ENCODE peak calls at places on chromosomes 5 and 9, in four cellular contexts. One of them, this sample, is unnamed.

GRCh38 chr5:159051431-159052281 is 48.1 kb downstream of the EBF1 start:
- DNase-seq in T-helper 9 cell: no peak
- DNase-seq in hippocampal formation: peak; percentile 2
- DNase-seq in naive B cell: peak; percentile 66
- DNase-seq in this sample: peak; percentile 85

GRCh38 chr9:304519-305185 is 90.0 kb downstream of the DOCK8 start:
- DNase-seq in T-helper 9 cell: no peak
- DNase-seq in hippocampal formation: no peak
- DNase-seq in naive B cell: no peak
- DNase-seq in this sample: no peak

GRCh38 chr9:96612105-96612965 is 7.3 kb downstream of the CDC14B start:
- DNase-seq in T-helper 9 cell: no peak
- DNase-seq in hippocampal formation: peak; percentile 95
- DNase-seq in naive B cell: no peak
- DNase-seq in this sample: peak; percentile 55

GRCh38 chr5:33933723-33934544 is 2.3 kb upstream of the RXFP3 start:
- DNase-seq in T-helper 9 cell: no peak
- DNase-seq in hippocampal formation: no peak
- DNase-seq in naive B cell: no peak
- DNase-seq in this sample: no peak

GRCh38 chr9:76516871-76517270 is 57.9 kb downstream of the GCNT1 start:
- DNase-seq in T-helper 9 cell: no peak
- DNase-seq in hippocampal formation: no peak
- DNase-seq in naive B cell: no peak
- DNase-seq in this sample: no peak

GRCh38 chr9:33159760-33160127 is 7.4 kb downstream of the B4GALT1 start:
- DNase-seq in T-helper 9 cell: peak; percentile 56
- DNase-seq in hippocampal formation: peak; percentile 25
- DNase-seq in naive B cell: peak; percentile 72
- DNase-seq in this sample: no peak

GRCh38 chr5:133292300-133292699 is 240.5 kb downstream of the HSPA4 start:
- DNase-seq in T-helper 9 cell: no peak
- DNase-seq in hippocampal formation: no peak
- DNase-seq in naive B cell: no peak
- DNase-seq in this sample: no peak

GRCh38 chr5:124706729-124707361 is 39.6 kb downstream of the ZNF608 start:
- DNase-seq in T-helper 9 cell: no peak
- DNase-seq in hippocampal formation: no peak
- DNase-seq in naive B cell: no peak
- DNase-seq in this sample: peak; percentile 78

GRCh38 chr9:83765376-83765775 is 52.2 kb downstream of the GKAP1 start:
- DNase-seq in T-helper 9 cell: no peak
- DNase-seq in hippocampal formation: no peak
- DNase-seq in naive B cell: no peak
- DNase-seq in this sample: no peak

GRCh38 chr9:115442054-115442453 is 324.1 kb upstream of the TNC start:
- DNase-seq in T-helper 9 cell: no peak
- DNase-seq in hippocampal formation: no peak
- DNase-seq in naive B cell: no peak
- DNase-seq in this sample: no peak

GRCh38 chr9:108113579-108113978 is 624.0 kb upstream of the KLF4 start:
- DNase-seq in T-helper 9 cell: no peak
- DNase-seq in hippocampal formation: no peak
- DNase-seq in naive B cell: no peak
- DNase-seq in this sample: no peak

GRCh38 chr9:38254756-38255155 is 137.7 kb upstream of the ALDH1B1 start:
- DNase-seq in T-helper 9 cell: no peak
- DNase-seq in hippocampal formation: no peak
- DNase-seq in naive B cell: no peak
- DNase-seq in this sample: no peak

GRCh38 chr5:50717615-50718014 is 51.2 kb downstream of the PARP8 start:
- DNase-seq in T-helper 9 cell: no peak
- DNase-seq in hippocampal formation: no peak
- DNase-seq in naive B cell: no peak
- DNase-seq in this sample: no peak

This sample was measured in endodermal cell.